ENCODE peak calls at places on chromosomes 12 and 14, in six cellular contexts. V, O, D, T, A and J are unnamed samples.

GRCh38 chr14:35224615-35225014 is 67.6 kb upstream of the PSMA6 start:
- DNase-seq in D (no peak), O (no peak), T (no peak), A (no peak), V (no peak), J (no peak)

GRCh38 chr12:26890784-26891183 is 47.0 kb downstream of the INTS13 start:
- DNase-seq in O (no peak), V (no peak), A (no peak), D (no peak), T (no peak), J (no peak)

GRCh38 chr12:24415934-24416333 is 466.5 kb upstream of the SOX5 start:
- DNase-seq in A (no peak), V (no peak), D (no peak), T (no peak), O (no peak), J (no peak)

GRCh38 chr12:20492251-20492728 is 124.0 kb downstream of the PDE3A start:
- DNase-seq in O (peak; percentile 58), T (no peak), V (peak; percentile 70), D (peak; percentile 95), A (peak; percentile 65), J (peak; percentile 39)

GRCh38 chr12:7241404-7242005 is 52.0 kb downstream of the PEX5 start:
- DNase-seq in V (no peak), O (peak; percentile 16), D (peak; percentile 44), T (no peak), A (peak; percentile 57), J (peak; percentile 78)

GRCh38 chr12:67909091-67909531 is 80.1 kb upstream of the IFNG-AS1 start:
- DNase-seq in V (no peak), T (no peak), O (peak; percentile 94), D (peak; percentile 66), A (peak; percentile 75), J (peak; percentile 95)

GRCh38 chr14:43215524-43215923 is 1291.6 kb downstream of the FSCB start:
- DNase-seq in V (no peak), D (no peak), O (no peak), A (no peak), T (no peak), J (no peak)

GRCh38 chr12:100555722-100556121 is 17.8 kb upstream of the GAS2L3 start:
- DNase-seq in T (no peak), O (no peak), D (no peak), A (peak; percentile 12), V (no peak), J (peak; percentile 55)

GRCh38 chr14:52155656-52156213 is 86.9 kb upstream of the NID2 start:
- DNase-seq in O (no peak), T (no peak), A (no peak), D (no peak), V (no peak), J (no peak)

GRCh38 chr12:12278899-12279298 is 12.1 kb upstream of the LRP6 start:
- DNase-seq in V (no peak), D (no peak), A (peak; percentile 61), O (peak; percentile 70), T (no peak), J (peak; percentile 51)

GRCh38 chr14:88613552-88614010 is 50.7 kb downstream of the ZC3H14 start:
- DNase-seq in T (no peak), V (no peak), A (peak; percentile 53), O (peak; percentile 88), D (peak; percentile 38), J (peak; percentile 29)

GRCh38 chr12:108241961-108242360 is 97.2 kb downstream of the CMKLR1 start:
- DNase-seq in A (no peak), D (no peak), O (no peak), T (no peak), V (no peak), J (no peak)

GRCh38 chr14:58887931-58888330 is 250.2 kb downstream of the DACT1 start:
- DNase-seq in V (no peak), A (no peak), T (no peak), O (no peak), D (no peak), J (no peak)

GRCh38 chr12:93894391-93895095 is 217.4 kb downstream of the CRADD start:
- DNase-seq in T (peak; percentile 44), A (peak; percentile 52), O (peak; percentile 84), D (peak; percentile 24), V (peak; percentile 13), J (peak; percentile 86)

GRCh38 chr12:27081668-27082091 is 698 bp downstream of the C12orf71 start:
- DNase-seq in V (no peak), D (peak; percentile 61), T (no peak), A (peak; percentile 15), O (no peak), J (peak; percentile 29)

GRCh38 chr12:53096089-53096741 is 1.3 kb upstream of the IGFBP6 start:
- DNase-seq in D (peak; percentile 10), V (no peak), A (peak; percentile 65), O (peak; percentile 72), T (peak; percentile 47), J (peak; percentile 92)

GRCh38 chr14:67524152-67524963 is 8.7 kb upstream of the PLEKHH1 start:
- DNase-seq in V (peak; percentile 56), T (peak; percentile 13), A (no peak), O (no peak), D (peak; percentile 16), J (no peak)

GRCh38 chr14:70601162-70601561 is 707 bp upstream of the MED6 start:
- DNase-seq in T (no peak), O (peak; percentile 60), A (peak; percentile 13), V (peak; percentile 87), D (peak; percentile 3), J (peak; percentile 47)

GRCh38 chr14:53621986-53622385 is 334.6 kb downstream of the BMP4 start:
- DNase-seq in T (no peak), O (no peak), D (no peak), A (peak; percentile 14), V (no peak), J (no peak)

GRCh38 chr14:103112488-103113243 is 10.6 kb upstream of the TNFAIP2 start:
- DNase-seq in T (no peak), D (no peak), A (no peak), O (no peak), V (no peak), J (no peak)

GRCh38 chr12:132295101-132295526 is 34.3 kb downstream of the GALNT9 start:
- DNase-seq in V (no peak), O (no peak), T (no peak), D (no peak), A (no peak), J (no peak)

GRCh38 chr14:65585216-65585615 is 172.7 kb downstream of the FUT8 start:
- DNase-seq in D (no peak), T (no peak), V (no peak), A (no peak), O (no peak), J (no peak)

GRCh38 chr14:104011824-104012517 is 69.6 kb upstream of the RD3L start:
- DNase-seq in V (no peak), T (no peak), D (no peak), O (no peak), A (no peak), J (no peak)

GRCh38 chr14:91339076-91339475 is 78.5 kb downstream of the CCDC88C start:
- DNase-seq in D (no peak), V (no peak), T (no peak), O (no peak), A (no peak), J (no peak)

GRCh38 chr12:24034160-24034559 is 84.7 kb upstream of the SOX5 start:
- DNase-seq in O (peak; percentile 22), D (no peak), A (peak; percentile 11), T (no peak), V (peak; percentile 78), J (peak; percentile 17)

GRCh38 chr12:40058721-40059190 is 47.1 kb downstream of the SLC2A13 start:
- DNase-seq in T (no peak), V (peak; percentile 14), O (no peak), A (peak; percentile 5), D (peak; percentile 1), J (peak; percentile 4)

DNA sequence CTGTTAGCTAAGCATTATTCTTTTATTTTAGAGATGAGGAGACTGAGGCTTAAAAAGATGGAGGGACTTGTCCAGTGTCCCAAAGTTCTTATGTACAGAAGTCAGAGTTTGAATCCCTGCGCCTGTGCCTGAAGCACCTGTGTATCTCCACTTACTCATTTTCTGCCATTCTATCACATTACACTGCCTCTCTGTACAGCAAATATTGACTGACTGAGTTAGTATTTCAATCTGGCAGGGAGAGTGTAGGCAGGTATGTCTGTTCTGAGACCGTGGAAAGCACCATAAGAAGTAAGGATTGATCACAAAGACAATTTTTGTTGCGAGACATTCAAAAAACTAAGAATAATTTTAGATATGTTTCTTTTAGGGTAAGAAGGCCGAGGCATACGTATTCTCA is 162.7 kb downstream of the KITLG start:
- DNase-seq in D (no peak), A (no peak), T (no peak), V (no peak), O (no peak), J (no peak)
- H3K4me3 ChIP-seq in D (peak overlapping the region; percentile 41), A (no peak overlapping the region), T (no peak overlapping the region), V (no peak overlapping the region), O (peak overlapping the region; percentile 25), J (peak overlapping the region; percentile 67)

GRCh38 chr12:45655186-45655585 is 74.3 kb upstream of the ARID2 start:
- DNase-seq in D (peak; percentile 29), V (no peak), O (no peak), A (peak; percentile 47), T (peak; percentile 15), J (no peak)
- TF ChIP-seq CTCF in D (peak; percentile 38), V (no peak), O (no peak), A (no peak), T (no peak), J (no peak)

DNA sequence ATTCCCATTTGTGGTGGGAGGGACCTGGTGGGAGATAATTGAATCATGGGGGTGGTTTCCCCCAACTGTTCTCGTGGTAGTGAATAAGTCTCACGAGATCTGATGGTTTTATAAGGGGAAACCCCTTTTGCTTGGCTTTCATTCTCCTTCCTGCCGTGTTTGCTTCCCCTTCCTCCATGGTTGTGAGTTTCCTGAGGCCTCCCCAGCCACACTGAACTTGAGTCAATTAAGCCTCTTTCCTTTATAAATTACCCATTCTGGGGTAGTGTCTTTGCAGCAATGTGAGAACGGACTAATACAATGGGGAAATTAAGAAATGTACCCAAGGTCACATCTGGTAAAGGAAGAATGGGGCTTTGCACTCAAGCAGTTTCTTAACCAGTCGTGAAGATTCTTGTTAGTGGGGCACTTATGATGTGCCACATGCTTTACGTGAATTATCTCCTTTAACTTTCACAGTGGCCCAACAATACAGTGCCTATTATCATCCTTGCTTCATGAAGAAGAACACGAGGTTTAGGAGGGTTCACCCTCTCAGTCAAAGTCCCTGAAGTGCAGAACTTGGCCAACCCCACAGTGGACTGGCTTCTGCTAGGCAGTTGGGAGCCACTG is 234.3 kb downstream of the EFCAB11 start:
- DNase-seq in A (no peak), T (no peak), O (no peak), D (no peak), V (no peak), J (no peak)
- H3K4me3 ChIP-seq in A (no peak overlapping the region), T (no peak overlapping the region), O (no peak overlapping the region), D (no peak overlapping the region), V (no peak overlapping the region), J (no peak overlapping the region)

GRCh38 chr14:33534636-33535035 is 416.2 kb downstream of the EGLN3 start:
- DNase-seq in O (peak; percentile 30), D (peak; percentile 48), V (no peak), A (no peak), T (no peak), J (peak; percentile 8)

GRCh38 chr14:33530358-33530757 is 420.5 kb downstream of the EGLN3 start:
- DNase-seq in O (no peak), D (no peak), A (no peak), T (no peak), V (no peak), J (no peak)

GRCh38 chr14:33528655-33529054 is 422.2 kb downstream of the EGLN3 start:
- DNase-seq in A (no peak), V (no peak), O (no peak), D (no peak), T (no peak), J (no peak)

GRCh38 chr14:33529773-33530172 is 421.1 kb downstream of the EGLN3 start:
- DNase-seq in V (no peak), D (no peak), O (no peak), T (no peak), A (no peak), J (no peak)

GRCh38 chr14:33532581-33532980 is 418.3 kb downstream of the EGLN3 start:
- DNase-seq in O (no peak), D (no peak), T (no peak), A (no peak), V (no peak), J (no peak)
- TF ChIP-seq CTCF in O (no peak), D (no peak), T (no peak), A (no peak), V (no peak), J (no peak)